ENCODE peak calls at places on chromosomes 1 and 21, in seven cellular contexts. One of them, this sample, is unnamed.

GRCh38 chr1:53620620-53620957 is 118.4 kb downstream of the GLIS1 start:
- DNase-seq in HCT116: no peak
- DNase-seq in HepG2: no peak
- DNase-seq in GM12878: no peak
- DNase-seq in SK-N-SH: no peak
- DNase-seq in H1: no peak
- DNase-seq in K562: no peak
- DNase-seq in this sample: no peak

GRCh38 chr1:154609398-154610380 is 1.7 kb upstream of the ADAR start:
- DNase-seq in HepG2: no peak
- DNase-seq in GM12878: no peak
- DNase-seq in HCT116: peak; percentile 34
- DNase-seq in K562: peak; percentile 17
- DNase-seq in H1: peak; percentile 66
- DNase-seq in SK-N-SH: no peak
- DNase-seq in this sample: no peak

GRCh38 chr1:52955129-52955970 is 28.3 kb downstream of the SCP2 start:
- DNase-seq in HepG2: peak; percentile 18
- DNase-seq in SK-N-SH: peak; percentile 56
- DNase-seq in GM12878: no peak
- DNase-seq in K562: peak; percentile 19
- DNase-seq in HCT116: no peak
- DNase-seq in H1: no peak
- DNase-seq in this sample: no peak

GRCh38 chr1:65477414-65478378 is 57.2 kb downstream of the LEPR start:
- DNase-seq in HCT116: no peak
- DNase-seq in GM12878: no peak
- DNase-seq in SK-N-SH: no peak
- DNase-seq in HepG2: no peak
- DNase-seq in H1: no peak
- DNase-seq in K562: no peak
- DNase-seq in this sample: no peak

GRCh38 chr1:236164273-236164672 is 21.9 kb downstream of the GPR137B start:
- DNase-seq in H1: no peak
- DNase-seq in HCT116: no peak
- DNase-seq in SK-N-SH: no peak
- DNase-seq in K562: no peak
- DNase-seq in GM12878: no peak
- DNase-seq in HepG2: no peak
- DNase-seq in this sample: no peak

GRCh38 chr1:117370071-117370470 is 2.8 kb downstream of the MAN1A2 start:
- DNase-seq in H1: no peak
- DNase-seq in HCT116: no peak
- DNase-seq in K562: no peak
- DNase-seq in GM12878: no peak
- DNase-seq in SK-N-SH: no peak
- DNase-seq in HepG2: no peak
- DNase-seq in this sample: no peak

GRCh38 chr1:112196008-112196588 is 199.9 kb upstream of the CTTNBP2NL start:
- DNase-seq in SK-N-SH: no peak
- DNase-seq in H1: no peak
- DNase-seq in K562: no peak
- DNase-seq in GM12878: no peak
- DNase-seq in HepG2: no peak
- DNase-seq in HCT116: no peak
- DNase-seq in this sample: no peak

GRCh38 chr1:235022341-235023196 is 106.1 kb downstream of the TOMM20 start:
- DNase-seq in SK-N-SH: no peak
- DNase-seq in HepG2: no peak
- DNase-seq in H1: no peak
- DNase-seq in HCT116: no peak
- DNase-seq in GM12878: no peak
- DNase-seq in K562: no peak
- DNase-seq in this sample: no peak

GRCh38 chr1:243742814-243743213 is 107.2 kb downstream of the AKT3 start:
- DNase-seq in GM12878: no peak
- DNase-seq in HCT116: no peak
- DNase-seq in HepG2: no peak
- DNase-seq in K562: no peak
- DNase-seq in H1: no peak
- DNase-seq in SK-N-SH: no peak
- DNase-seq in this sample: no peak

GRCh38 chr1:155012760-155013602 is 10.4 kb downstream of the ZBTB7B start:
- DNase-seq in HepG2: no peak
- DNase-seq in GM12878: no peak
- DNase-seq in HCT116: no peak
- DNase-seq in H1: no peak
- DNase-seq in K562: no peak
- DNase-seq in SK-N-SH: no peak
- DNase-seq in this sample: no peak

GRCh38 chr1:3717041-3717714 is 35.1 kb upstream of the CCDC27 start:
- DNase-seq in HCT116: no peak
- DNase-seq in SK-N-SH: peak; percentile 74
- DNase-seq in K562: no peak
- DNase-seq in H1: no peak
- DNase-seq in HepG2: peak; percentile 20
- DNase-seq in GM12878: no peak
- DNase-seq in this sample: peak; percentile 49

GRCh38 chr1:170993717-170994116 is 58.4 kb downstream of the MROH9 start:
- DNase-seq in K562: no peak
- DNase-seq in SK-N-SH: no peak
- DNase-seq in GM12878: no peak
- DNase-seq in H1: no peak
- DNase-seq in HepG2: no peak
- DNase-seq in HCT116: no peak
- DNase-seq in this sample: no peak

GRCh38 chr1:17632541-17633193 is 93.2 kb downstream of the ARHGEF10L start:
- DNase-seq in GM12878: no peak
- DNase-seq in K562: no peak
- DNase-seq in SK-N-SH: no peak
- DNase-seq in HCT116: no peak
- DNase-seq in HepG2: no peak
- DNase-seq in H1: no peak
- DNase-seq in this sample: peak; percentile 29

GRCh38 chr1:26854953-26855352 is 8.0 kb upstream of the SFN start:
- DNase-seq in HepG2: no peak
- DNase-seq in H1: no peak
- DNase-seq in HCT116: no peak
- DNase-seq in K562: no peak
- DNase-seq in GM12878: no peak
- DNase-seq in SK-N-SH: no peak
- DNase-seq in this sample: no peak

GRCh38 chr21:37712204-37712934 is 203.9 kb downstream of the KCNJ6 start:
- DNase-seq in GM12878: no peak
- DNase-seq in HepG2: peak; percentile 41
- DNase-seq in K562: peak; percentile 70
- DNase-seq in SK-N-SH: peak; percentile 64
- DNase-seq in H1: peak; percentile 77
- DNase-seq in HCT116: peak; percentile 53
- DNase-seq in this sample: peak; percentile 78

GRCh38 chr21:27126140-27126539 is 159.3 kb upstream of the ADAMTS5 start:
- DNase-seq in H1: no peak
- DNase-seq in HCT116: no peak
- DNase-seq in K562: no peak
- DNase-seq in SK-N-SH: no peak
- DNase-seq in GM12878: no peak
- DNase-seq in HepG2: no peak
- DNase-seq in this sample: no peak
- TF ChIP-seq JUND in H1: no peak
- TF ChIP-seq JUND in HCT116: no peak
- TF ChIP-seq JUND in K562: no peak
- TF ChIP-seq JUND in SK-N-SH: no peak
- TF ChIP-seq JUND in GM12878: no peak
- TF ChIP-seq JUND in HepG2: no peak
- TF ChIP-seq JUND in this sample: no peak

GRCh38 chr1:220166853-220167252 is 72.9 kb downstream of the IARS2 start:
- DNase-seq in H1: no peak
- DNase-seq in HCT116: no peak
- DNase-seq in K562: no peak
- DNase-seq in SK-N-SH: no peak
- DNase-seq in HepG2: no peak
- DNase-seq in GM12878: no peak
- DNase-seq in this sample: no peak

GRCh38 chr1:220176540-220176939 is 82.6 kb downstream of the IARS2 start:
- DNase-seq in HepG2: no peak
- DNase-seq in SK-N-SH: no peak
- DNase-seq in H1: no peak
- DNase-seq in GM12878: no peak
- DNase-seq in K562: no peak
- DNase-seq in HCT116: no peak
- DNase-seq in this sample: no peak

GRCh38 chr1:220170836-220171526 is 77.0 kb downstream of the IARS2 start:
- DNase-seq in K562: no peak
- DNase-seq in HCT116: no peak
- DNase-seq in GM12878: no peak
- DNase-seq in H1: no peak
- DNase-seq in HepG2: no peak
- DNase-seq in SK-N-SH: no peak
- DNase-seq in this sample: no peak
- TF ChIP-seq JUND in K562: no peak
- TF ChIP-seq JUND in HCT116: no peak
- TF ChIP-seq JUND in GM12878: no peak
- TF ChIP-seq JUND in H1: no peak
- TF ChIP-seq JUND in HepG2: no peak
- TF ChIP-seq JUND in SK-N-SH: no peak
- TF ChIP-seq JUND in this sample: no peak

DNA sequence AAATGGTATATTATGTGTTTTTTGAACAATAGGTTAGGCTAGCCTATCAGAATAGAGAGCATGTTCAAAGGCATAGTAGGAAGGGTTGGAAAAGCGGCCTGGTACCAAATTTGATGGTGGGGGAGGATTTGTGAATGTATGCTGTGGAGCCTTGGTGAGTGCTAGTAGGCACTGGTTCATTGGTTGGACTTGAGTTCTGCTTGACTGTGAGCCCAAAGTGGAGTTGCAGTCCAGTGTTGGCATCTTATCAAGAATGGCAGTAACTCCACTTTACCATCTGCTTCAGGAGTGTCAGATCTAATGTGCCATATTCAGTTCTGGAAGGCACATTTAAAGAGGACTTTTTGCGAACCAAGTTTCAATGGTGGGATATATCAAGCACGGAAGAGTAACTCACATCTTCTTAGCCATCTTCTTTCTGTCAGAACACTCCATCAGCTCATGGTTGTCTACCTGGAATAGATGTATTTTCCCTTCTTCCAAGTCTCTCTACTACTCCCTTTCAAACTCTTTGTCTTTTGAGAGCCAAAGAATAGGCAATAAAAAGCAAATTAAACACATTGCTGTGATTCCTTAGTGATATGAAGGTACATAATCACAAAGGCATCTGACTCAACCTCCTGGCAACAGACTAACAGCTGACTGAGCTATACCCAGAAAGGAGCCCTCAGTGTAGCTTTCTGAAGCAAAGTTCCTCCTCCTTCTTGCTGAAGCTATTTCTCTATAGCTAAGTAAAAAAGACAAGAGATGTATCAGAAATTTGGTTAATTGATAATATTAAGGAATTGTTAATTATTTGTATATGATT is 21.7 kb downstream of the LRRC8B start:
- DNase-seq in HCT116: no peak
- DNase-seq in K562: no peak
- DNase-seq in H1: no peak
- DNase-seq in SK-N-SH: no peak
- DNase-seq in GM12878: no peak
- DNase-seq in HepG2: no peak
- DNase-seq in this sample: no peak
- TF ChIP-seq JUND in HCT116: no peak
- TF ChIP-seq JUND in K562: no peak
- TF ChIP-seq JUND in H1: no peak
- TF ChIP-seq JUND in SK-N-SH: peak; percentile 21
- TF ChIP-seq JUND in GM12878: no peak
- TF ChIP-seq JUND in HepG2: no peak
- TF ChIP-seq JUND in this sample: no peak

GRCh38 chr21:35168702-35169101 is 119.6 kb upstream of the RUNX1 start:
- DNase-seq in HCT116: no peak
- DNase-seq in SK-N-SH: no peak
- DNase-seq in K562: no peak
- DNase-seq in HepG2: no peak
- DNase-seq in GM12878: no peak
- DNase-seq in H1: no peak
- DNase-seq in this sample: no peak

GRCh38 chr21:35164380-35164779 is 115.3 kb upstream of the RUNX1 start:
- DNase-seq in HepG2: no peak
- DNase-seq in HCT116: no peak
- DNase-seq in H1: no peak
- DNase-seq in SK-N-SH: no peak
- DNase-seq in K562: no peak
- DNase-seq in GM12878: no peak
- DNase-seq in this sample: no peak

GRCh38 chr21:35159881-35160280 is 110.8 kb upstream of the RUNX1 start:
- DNase-seq in HepG2: no peak
- DNase-seq in GM12878: no peak
- DNase-seq in K562: no peak
- DNase-seq in HCT116: no peak
- DNase-seq in H1: no peak
- DNase-seq in SK-N-SH: no peak
- DNase-seq in this sample: no peak

GRCh38 chr21:35164971-35165483 is 115.9 kb upstream of the RUNX1 start:
- DNase-seq in HepG2: no peak
- DNase-seq in H1: no peak
- DNase-seq in SK-N-SH: no peak
- DNase-seq in K562: no peak
- DNase-seq in GM12878: no peak
- DNase-seq in HCT116: no peak
- DNase-seq in this sample: no peak

GRCh38 chr21:35163381-35163780 is 114.3 kb upstream of the RUNX1 start:
- DNase-seq in SK-N-SH: no peak
- DNase-seq in GM12878: no peak
- DNase-seq in HCT116: no peak
- DNase-seq in HepG2: no peak
- DNase-seq in K562: no peak
- DNase-seq in H1: no peak
- DNase-seq in this sample: no peak
- TF ChIP-seq JUND in SK-N-SH: no peak
- TF ChIP-seq JUND in GM12878: no peak
- TF ChIP-seq JUND in HCT116: no peak
- TF ChIP-seq JUND in HepG2: no peak
- TF ChIP-seq JUND in K562: no peak
- TF ChIP-seq JUND in H1: no peak
- TF ChIP-seq JUND in this sample: no peak

DNA sequence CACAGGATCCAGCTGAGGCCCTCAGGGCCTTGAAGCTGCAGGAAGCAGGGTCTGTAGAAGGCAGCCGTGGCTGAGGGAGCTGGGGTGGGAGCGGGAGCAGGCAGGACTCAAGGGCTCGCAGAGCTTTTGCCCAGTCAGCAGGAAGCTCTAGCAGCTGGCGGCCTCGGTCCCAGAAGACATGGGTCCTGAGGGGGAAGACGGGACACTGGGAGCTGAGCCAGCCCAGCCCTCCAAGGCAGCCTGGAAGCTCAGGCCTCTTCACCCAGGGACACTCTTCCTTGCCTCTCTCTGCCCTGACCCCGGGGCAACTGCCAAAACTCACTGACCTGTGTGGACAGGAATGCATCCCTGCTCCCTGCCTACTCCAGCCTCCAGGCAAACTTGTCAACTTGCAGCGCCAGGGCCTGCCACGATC is 8.9 kb downstream of the ADGRB2 start:
- DNase-seq in HCT116: no peak
- DNase-seq in K562: no peak
- DNase-seq in SK-N-SH: peak; percentile 69
- DNase-seq in GM12878: no peak
- DNase-seq in HepG2: no peak
- DNase-seq in H1: no peak
- DNase-seq in this sample: peak; percentile 78
- TF ChIP-seq JUND in HCT116: no peak
- TF ChIP-seq JUND in K562: no peak
- TF ChIP-seq JUND in SK-N-SH: no peak
- TF ChIP-seq JUND in GM12878: no peak
- TF ChIP-seq JUND in HepG2: no peak
- TF ChIP-seq JUND in H1: no peak
- TF ChIP-seq JUND in this sample: no peak

This sample was measured in T47D.